ENCODE peak calls at places on chromosomes 5 and 9, in six cellular contexts. One of them, this sample, is unnamed.

GRCh38 chr5:114360816-114361723 is 800 bp upstream of the KCNN2 start:
- DNase-seq in breast epithelium: no peak
- DNase-seq in HL-60: no peak
- DNase-seq in transverse colon: no peak
- DNase-seq in spleen: peak; percentile 74
- DNase-seq in HCT116: no peak
- DNase-seq in this sample: peak; percentile 72

GRCh38 chr9:14173730-14174129 is 140.2 kb downstream of the NFIB start:
- DNase-seq in breast epithelium: no peak
- DNase-seq in HL-60: no peak
- DNase-seq in transverse colon: no peak
- DNase-seq in spleen: no peak
- DNase-seq in HCT116: no peak
- DNase-seq in this sample: no peak

GRCh38 chr9:81979196-81979595 is 9.4 kb upstream of the SPATA31D1 start:
- DNase-seq in breast epithelium: no peak
- DNase-seq in HL-60: no peak
- DNase-seq in transverse colon: no peak
- DNase-seq in spleen: no peak
- DNase-seq in HCT116: no peak
- DNase-seq in this sample: no peak

GRCh38 chr5:42366051-42366450 is 57.2 kb upstream of the GHR start:
- DNase-seq in breast epithelium: no peak
- DNase-seq in HL-60: no peak
- DNase-seq in transverse colon: no peak
- DNase-seq in spleen: no peak
- DNase-seq in HCT116: no peak
- DNase-seq in this sample: no peak

GRCh38 chr9:22111871-22112247 is 102.8 kb upstream of the CDKN2B start:
- DNase-seq in breast epithelium: no peak
- DNase-seq in HL-60: no peak
- DNase-seq in transverse colon: no peak
- DNase-seq in spleen: no peak
- DNase-seq in HCT116: no peak
- DNase-seq in this sample: no peak

GRCh38 chr5:174533771-174534221 is 190.6 kb upstream of the MSX2 start:
- DNase-seq in breast epithelium: no peak
- DNase-seq in HL-60: peak; percentile 38
- DNase-seq in transverse colon: no peak
- DNase-seq in spleen: no peak
- DNase-seq in HCT116: peak; percentile 70
- DNase-seq in this sample: no peak

GRCh38 chr5:145834917-145835838 is at the start of gene PRELID2:
- DNase-seq in breast epithelium: peak; percentile 78
- DNase-seq in HL-60: peak; percentile 47
- DNase-seq in transverse colon: peak; percentile 94
- DNase-seq in spleen: peak; percentile 92
- DNase-seq in HCT116: peak; percentile 79
- DNase-seq in this sample: peak; percentile 47

GRCh38 chr5:93660677-93661076 is 77.7 kb downstream of the NR2F1 start:
- DNase-seq in breast epithelium: no peak
- DNase-seq in HL-60: no peak
- DNase-seq in transverse colon: no peak
- DNase-seq in spleen: no peak
- DNase-seq in HCT116: no peak
- DNase-seq in this sample: no peak

GRCh38 chr5:142404046-142404477 is 79.2 kb upstream of the SPRY4 start:
- DNase-seq in breast epithelium: no peak
- DNase-seq in HL-60: no peak
- DNase-seq in transverse colon: no peak
- DNase-seq in spleen: no peak
- DNase-seq in HCT116: no peak
- DNase-seq in this sample: no peak

GRCh38 chr9:35818341-35818740 is 3.5 kb upstream of the HINT2 start:
- DNase-seq in breast epithelium: no peak
- DNase-seq in HL-60: no peak
- DNase-seq in transverse colon: no peak
- DNase-seq in spleen: no peak
- DNase-seq in HCT116: no peak
- DNase-seq in this sample: no peak
- TF ChIP-seq POLR2AphosphoS5 in breast epithelium: no peak
- TF ChIP-seq POLR2AphosphoS5 in HL-60: no peak
- TF ChIP-seq POLR2AphosphoS5 in transverse colon: no peak
- TF ChIP-seq POLR2AphosphoS5 in spleen: no peak
- TF ChIP-seq POLR2AphosphoS5 in HCT116: no peak
- TF ChIP-seq POLR2AphosphoS5 in this sample: no peak

DNA sequence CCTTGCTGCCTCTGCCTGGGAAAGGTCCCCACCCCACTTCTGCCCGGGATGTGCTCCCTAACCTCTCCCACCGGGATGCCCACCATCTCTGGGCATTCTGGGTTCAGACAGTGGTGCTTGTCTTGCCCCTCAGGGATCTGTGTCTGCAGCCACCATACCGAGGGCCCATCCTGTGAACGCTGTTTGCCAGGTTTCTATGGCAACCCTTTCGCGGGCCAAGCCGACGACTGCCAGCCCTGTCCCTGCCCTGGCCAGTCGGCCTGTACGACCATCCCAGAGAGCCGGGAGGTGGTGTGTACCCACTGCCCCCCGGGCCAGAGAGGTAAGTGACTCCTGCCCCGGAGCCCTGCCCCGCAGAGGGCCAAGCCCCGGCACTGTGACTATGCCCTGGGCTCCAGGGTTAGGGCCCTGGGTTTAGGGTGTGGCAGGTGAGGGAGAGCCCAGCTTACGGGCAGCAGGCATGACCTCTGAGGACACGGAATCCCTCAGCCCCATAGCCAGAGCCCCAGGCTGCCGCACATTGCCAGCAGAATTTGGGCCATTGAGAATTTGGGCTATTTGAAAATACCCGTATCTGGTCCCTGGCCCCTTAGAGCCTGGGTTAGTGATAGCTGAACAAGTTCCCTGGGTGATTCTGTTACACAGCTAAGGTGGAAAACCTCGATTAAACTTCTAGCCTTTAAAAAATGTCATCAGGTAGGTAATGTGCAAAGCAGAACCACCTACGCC is 35.3 kb upstream of the AIF1L start:
- DNase-seq in breast epithelium: no peak
- DNase-seq in HL-60: no peak
- DNase-seq in transverse colon: no peak
- DNase-seq in spleen: no peak
- DNase-seq in HCT116: no peak
- DNase-seq in this sample: no peak
- TF ChIP-seq POLR2AphosphoS5 in breast epithelium: no peak
- TF ChIP-seq POLR2AphosphoS5 in HL-60: no peak
- TF ChIP-seq POLR2AphosphoS5 in transverse colon: no peak
- TF ChIP-seq POLR2AphosphoS5 in spleen: no peak
- TF ChIP-seq POLR2AphosphoS5 in HCT116: no peak
- TF ChIP-seq POLR2AphosphoS5 in this sample: no peak

GRCh38 chr9:108286807-108287206 is 569.0 kb downstream of the ACTL7B start:
- DNase-seq in breast epithelium: no peak
- DNase-seq in HL-60: no peak
- DNase-seq in transverse colon: no peak
- DNase-seq in spleen: no peak
- DNase-seq in HCT116: no peak
- DNase-seq in this sample: no peak
- TF ChIP-seq POLR2AphosphoS5 in breast epithelium: no peak
- TF ChIP-seq POLR2AphosphoS5 in HL-60: no peak
- TF ChIP-seq POLR2AphosphoS5 in transverse colon: no peak
- TF ChIP-seq POLR2AphosphoS5 in spleen: no peak
- TF ChIP-seq POLR2AphosphoS5 in HCT116: no peak
- TF ChIP-seq POLR2AphosphoS5 in this sample: no peak

GRCh38 chr5:36242534-36243144 is 914 bp upstream of the NADK2 start:
- DNase-seq in breast epithelium: no peak
- DNase-seq in HL-60: no peak
- DNase-seq in transverse colon: peak; percentile 9
- DNase-seq in spleen: peak; percentile 73
- DNase-seq in HCT116: no peak
- DNase-seq in this sample: no peak

GRCh38 chr5:36243653-36244052 is 1.9 kb upstream of the NADK2 start:
- DNase-seq in breast epithelium: no peak
- DNase-seq in HL-60: no peak
- DNase-seq in transverse colon: no peak
- DNase-seq in spleen: no peak
- DNase-seq in HCT116: no peak
- DNase-seq in this sample: no peak

GRCh38 chr5:36244076-36244475 is 2.4 kb upstream of the NADK2 start:
- DNase-seq in breast epithelium: no peak
- DNase-seq in HL-60: no peak
- DNase-seq in transverse colon: no peak
- DNase-seq in spleen: no peak
- DNase-seq in HCT116: no peak
- DNase-seq in this sample: no peak

GRCh38 chr5:36240779-36241635 is 718 bp downstream of the NADK2 start:
- DNase-seq in breast epithelium: peak; percentile 34
- DNase-seq in HL-60: peak; percentile 8
- DNase-seq in transverse colon: peak; percentile 68
- DNase-seq in spleen: peak; percentile 90
- DNase-seq in HCT116: no peak
- DNase-seq in this sample: peak; percentile 76

GRCh38 chr5:36241636-36242533 is at the start of gene NADK2:
- DNase-seq in breast epithelium: peak; percentile 91
- DNase-seq in HL-60: peak; percentile 86
- DNase-seq in transverse colon: peak; percentile 95
- DNase-seq in spleen: peak; percentile 97
- DNase-seq in HCT116: peak; percentile 90
- DNase-seq in this sample: peak; percentile 92
- TF ChIP-seq POLR2AphosphoS5 in breast epithelium: peak; percentile 78
- TF ChIP-seq POLR2AphosphoS5 in HL-60: peak; percentile 50
- TF ChIP-seq POLR2AphosphoS5 in transverse colon: peak; percentile 80
- TF ChIP-seq POLR2AphosphoS5 in spleen: peak; percentile 98
- TF ChIP-seq POLR2AphosphoS5 in HCT116: peak; percentile 66
- TF ChIP-seq POLR2AphosphoS5 in this sample: peak; percentile 47

GRCh38 chr5:74634611-74635286 is 5.8 kb downstream of the ENC1 start:
- DNase-seq in breast epithelium: no peak
- DNase-seq in HL-60: no peak
- DNase-seq in transverse colon: no peak
- DNase-seq in spleen: no peak
- DNase-seq in HCT116: no peak
- DNase-seq in this sample: no peak

GRCh38 chr5:74636149-74636548 is 4.4 kb downstream of the ENC1 start:
- DNase-seq in breast epithelium: no peak
- DNase-seq in HL-60: no peak
- DNase-seq in transverse colon: no peak
- DNase-seq in spleen: no peak
- DNase-seq in HCT116: no peak
- DNase-seq in this sample: no peak

GRCh38 chr5:74633710-74634109 is 6.8 kb downstream of the ENC1 start:
- DNase-seq in breast epithelium: no peak
- DNase-seq in HL-60: no peak
- DNase-seq in transverse colon: no peak
- DNase-seq in spleen: no peak
- DNase-seq in HCT116: no peak
- DNase-seq in this sample: no peak

GRCh38 chr5:74638776-74639537 is 1.6 kb downstream of the ENC1 start:
- DNase-seq in breast epithelium: no peak
- DNase-seq in HL-60: no peak
- DNase-seq in transverse colon: no peak
- DNase-seq in spleen: no peak
- DNase-seq in HCT116: no peak
- DNase-seq in this sample: no peak

GRCh38 chr5:74636552-74636951 is 4.0 kb downstream of the ENC1 start:
- DNase-seq in breast epithelium: no peak
- DNase-seq in HL-60: no peak
- DNase-seq in transverse colon: no peak
- DNase-seq in spleen: no peak
- DNase-seq in HCT116: no peak
- DNase-seq in this sample: no peak
- TF ChIP-seq POLR2AphosphoS5 in breast epithelium: no peak
- TF ChIP-seq POLR2AphosphoS5 in HL-60: no peak
- TF ChIP-seq POLR2AphosphoS5 in transverse colon: no peak
- TF ChIP-seq POLR2AphosphoS5 in spleen: no peak
- TF ChIP-seq POLR2AphosphoS5 in HCT116: no peak
- TF ChIP-seq POLR2AphosphoS5 in this sample: no peak

GRCh38 chr5:119398713-119399492 is 43.1 kb downstream of the TNFAIP8 start:
- DNase-seq in breast epithelium: peak; percentile 74
- DNase-seq in HL-60: no peak
- DNase-seq in transverse colon: peak; percentile 73
- DNase-seq in spleen: no peak
- DNase-seq in HCT116: no peak
- DNase-seq in this sample: peak; percentile 34
- TF ChIP-seq POLR2AphosphoS5 in breast epithelium: peak; percentile 34
- TF ChIP-seq POLR2AphosphoS5 in HL-60: no peak
- TF ChIP-seq POLR2AphosphoS5 in transverse colon: peak; percentile 58
- TF ChIP-seq POLR2AphosphoS5 in spleen: peak; percentile 38
- TF ChIP-seq POLR2AphosphoS5 in HCT116: no peak
- TF ChIP-seq POLR2AphosphoS5 in this sample: no peak

GRCh38 chr5:55154893-55155292 is 5.1 kb upstream of the GPX8 start:
- DNase-seq in breast epithelium: no peak
- DNase-seq in HL-60: no peak
- DNase-seq in transverse colon: no peak
- DNase-seq in spleen: no peak
- DNase-seq in HCT116: no peak
- DNase-seq in this sample: no peak
- TF ChIP-seq POLR2AphosphoS5 in breast epithelium: no peak
- TF ChIP-seq POLR2AphosphoS5 in HL-60: no peak
- TF ChIP-seq POLR2AphosphoS5 in transverse colon: no peak
- TF ChIP-seq POLR2AphosphoS5 in spleen: no peak
- TF ChIP-seq POLR2AphosphoS5 in HCT116: no peak
- TF ChIP-seq POLR2AphosphoS5 in this sample: no peak

This sample was measured in H1.